ENCODE peak calls at places on chromosomes 5 and 9, in eight cellular contexts. R is upper lobe of right lung, V is IMR-90, K is stomach, L is mesenchymal stem cell, E is astrocyte, Z is tibial nerve, U is left ventricle myocardium inferior. Q is an unnamed sample. For H3K4me1 and H3K27me3, the result is how much of the 10 kb centered on the place peaks cover.

GRCh38 chr5:34412769-34413168 is 243.4 kb upstream of the RAI14 start:
- DNase-seq in L (no peak), R (no peak), Z (no peak), U (no peak), V (peak), K (no peak), E (peak), Q (no peak)

GRCh38 chr9:95097279-95097678 is 220.2 kb downstream of the FANCC start:
- DNase-seq in V (no peak), R (no peak), L (no peak), Z (no peak), E (no peak), U (no peak), K (no peak), Q (no peak)

GRCh38 chr5:166845044-166845443 is 1446.4 kb upstream of the WWC1 start:
- DNase-seq in U (no peak), R (no peak), Z (no peak), V (no peak), K (no peak), E (peak), L (peak), Q (no peak)

GRCh38 chr5:134568761-134569725 is 43.6 kb downstream of the JADE2 start:
- DNase-seq in E (no peak), Z (peak), V (peak), K (peak), R (peak), L (no peak), U (peak), Q (no peak)

GRCh38 chr9:18437315-18438200 is 36.4 kb upstream of the ADAMTSL1 start:
- DNase-seq in R (no peak), U (peak), E (peak), K (peak), Z (no peak), L (peak), V (peak), Q (no peak)

GRCh38 chr5:58925627-58926545 is 343.0 kb downstream of the RAB3C start:
- DNase-seq in U (no peak), E (peak), V (no peak), Z (no peak), R (no peak), L (no peak), K (no peak), Q (no peak)

GRCh38 chr9:115594551-115594950 is 476.6 kb upstream of the TNC start:
- DNase-seq in Z (no peak), U (no peak), R (no peak), E (no peak), V (peak), L (peak), K (no peak), Q (no peak)

GRCh38 chr5:16628376-16628775 is 11.6 kb upstream of the RETREG1 start:
- DNase-seq in K (no peak), V (no peak), U (no peak), L (no peak), Z (no peak), R (no peak), E (no peak), Q (no peak)

GRCh38 chr9:120711354-120711753 is 2.9 kb downstream of the MEGF9 start:
- DNase-seq in K (no peak), V (no peak), L (peak), U (no peak), Z (no peak), E (no peak), R (no peak), Q (no peak)

GRCh38 chr9:33234511-33235467 is 5.2 kb upstream of the SPINK4 start:
- DNase-seq in R (no peak), U (no peak), K (peak), L (peak), V (peak), E (no peak), Z (no peak), Q (peak)

GRCh38 chr9:93589688-93590087 is 13.3 kb downstream of the PHF2 start:
- DNase-seq in R (no peak), E (peak), V (peak), U (no peak), K (no peak), Z (no peak), L (peak), Q (no peak)

GRCh38 chr5:36606437-36607113 is at the start of gene SLC1A3:
- DNase-seq in R (peak), L (peak), U (peak), V (peak), K (peak), Z (peak), E (peak), Q (peak)

GRCh38 chr9:86368871-86369521 is 14.8 kb upstream of the TUT7 start:
- DNase-seq in L (peak), R (no peak), K (no peak), V (peak), Z (no peak), U (no peak), E (peak), Q (peak)

GRCh38 chr5:135053989-135054388 is 20.0 kb upstream of the PITX1 start:
- DNase-seq in E (no peak), U (no peak), R (no peak), K (no peak), Z (no peak), V (no peak), L (no peak), Q (no peak)

GRCh38 chr5:137357436-137357835 is 141.7 kb downstream of the SPOCK1 start:
- DNase-seq in K (no peak), V (no peak), R (no peak), Z (no peak), L (no peak), E (no peak), U (no peak), Q (no peak)

GRCh38 chr9:112644449-112644965 is 73.4 kb downstream of the INIP start:
- DNase-seq in U (no peak), V (no peak), E (no peak), L (no peak), R (no peak), Z (no peak), K (no peak), Q (peak)

GRCh38 chr5:91598216-91598615 is 215.1 kb upstream of the ARRDC3 start:
- DNase-seq in K (no peak), Z (no peak), R (no peak), L (no peak), V (no peak), U (no peak), E (no peak), Q (no peak)

DNA sequence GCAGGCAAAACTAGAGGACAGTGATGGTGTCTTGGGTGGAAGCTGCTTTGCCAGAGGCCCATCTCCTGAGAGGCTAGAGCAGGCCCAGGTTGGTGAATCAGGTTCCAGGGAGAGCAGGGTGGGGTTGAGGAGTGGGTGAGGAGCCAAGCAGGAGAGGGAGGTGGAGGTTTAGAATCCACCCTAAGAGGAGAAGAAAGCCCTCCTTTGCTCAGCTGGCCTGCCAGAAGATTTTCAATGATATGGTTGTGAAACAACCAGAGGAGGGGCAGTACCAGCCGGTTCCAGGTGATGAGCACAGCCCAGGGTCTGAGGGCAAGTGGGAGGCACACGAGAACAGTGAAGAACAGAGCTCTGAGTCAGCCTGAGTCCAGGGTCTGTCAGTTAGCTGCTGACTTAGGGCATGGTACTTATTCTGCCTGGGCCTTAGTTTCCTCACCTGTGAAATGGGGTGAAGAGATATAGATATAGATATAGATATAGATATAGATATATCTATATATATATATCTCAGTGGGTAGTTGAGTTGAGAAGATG is 17.8 kb downstream of the PPARGC1B start:
- DNase-seq in U (no peak), V (no peak), E (no peak), L (no peak), R (no peak), K (no peak), Z (no peak), Q (no peak)
- H3K4me1 ChIP-seq in U (half or more), V (under half), E (under half), L (under half), R (under half), K (half or more), Z (under half), Q (under half)

GRCh38 chr5:118752568-118752967 is 235.8 kb downstream of the DTWD2 start:
- DNase-seq in U (no peak), Z (no peak), E (no peak), L (peak), K (no peak), R (no peak), V (no peak), Q (no peak)

GRCh38 chr5:118752992-118753391 is 235.4 kb downstream of the DTWD2 start:
- DNase-seq in V (no peak), L (no peak), Z (no peak), K (no peak), E (no peak), U (no peak), R (no peak), Q (no peak)
- H3K27ac ChIP-seq in V (no peak), L (no peak), Z (no peak), K (no peak), E (no peak), U (no peak), R (no peak), Q (no peak)

GRCh38 chr5:93577807-93578178 is 3.2 kb downstream of the NR2F1-AS1 start:
- DNase-seq in E (no peak), R (no peak), L (no peak), U (no peak), V (no peak), Z (no peak), K (no peak), Q (no peak)

GRCh38 chr5:93580387-93581100 is 475 bp downstream of the NR2F1-AS1 start:
- DNase-seq in Z (no peak), U (no peak), E (no peak), L (peak), V (peak), K (no peak), R (no peak), Q (no peak)

GRCh38 chr5:93578179-93578812 is 2.7 kb downstream of the NR2F1-AS1 start:
- DNase-seq in L (peak), Z (no peak), V (peak), K (no peak), U (no peak), R (no peak), E (peak), Q (no peak)

GRCh38 chr5:93579561-93580386 is 1.2 kb downstream of the NR2F1-AS1 start:
- DNase-seq in Z (no peak), U (no peak), L (peak), V (peak), E (no peak), R (no peak), K (no peak), Q (no peak)

GRCh38 chr5:93578813-93579560 is 2.0 kb downstream of the NR2F1-AS1 start:
- DNase-seq in V (peak), Z (peak), E (peak), L (peak), U (no peak), K (no peak), R (no peak), Q (no peak)
- H3K27me3 ChIP-seq in V (under half), Z (under half), E (under half), L (under half), U (half or more), K (half or more), R (half or more), Q (half or more)

DNA sequence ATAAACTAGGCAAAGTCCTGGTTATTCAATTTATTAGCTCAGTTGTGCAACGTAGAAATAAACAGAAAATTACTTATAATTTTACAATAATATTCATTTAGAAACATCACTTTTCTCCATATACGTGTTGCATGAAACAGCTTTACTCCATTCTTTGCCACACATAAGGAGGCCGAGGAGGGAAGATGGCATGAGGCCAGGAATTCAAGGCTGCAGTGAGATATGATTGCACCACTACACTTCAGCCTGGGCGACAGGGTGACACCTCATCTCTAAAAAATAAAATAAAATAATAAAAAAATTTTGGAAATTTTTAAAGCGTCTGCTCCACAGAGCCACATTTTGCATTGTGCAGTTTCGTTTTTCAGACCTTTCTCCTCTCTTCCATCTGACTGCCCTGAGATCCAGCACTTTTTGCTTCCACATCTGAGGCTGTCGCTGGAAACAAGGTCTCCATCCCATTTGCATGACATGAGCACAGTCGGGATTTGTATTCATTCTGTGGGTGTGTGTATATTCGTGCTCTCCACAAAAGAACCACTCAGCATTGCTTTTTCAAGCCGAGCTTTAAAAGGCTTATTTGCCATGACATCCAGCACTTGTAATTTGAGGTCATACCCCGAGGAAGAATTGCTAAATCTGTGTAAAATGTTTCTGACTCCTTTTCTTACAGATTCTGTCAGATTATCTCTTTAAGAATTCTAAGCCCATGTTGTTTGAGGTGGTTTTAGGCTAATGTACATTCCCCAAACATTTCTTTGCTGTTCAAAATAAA is 98.6 kb upstream of the MSX2 start:
- DNase-seq in U (no peak), E (no peak), L (no peak), R (no peak), Z (no peak), K (no peak), V (peak), Q (no peak)
- H3K4me1 ChIP-seq in U (under half), E (under half), L (under half), R (under half), Z (under half), K (under half), V (under half), Q (under half)